ENCODE peak calls at places on chromosomes 7 and 10, in six cellular contexts. R is HCT116, F is AG04449, Z is heart left ventricle, K is fibroblast of the aortic adventitia, V is mucosa of descending colon. C is an unnamed sample.

GRCh38 chr7:67842571-67842970 is 845.9 kb downstream of the TYW1 start:
- DNase-seq in R (no peak), F (no peak), Z (no peak), K (no peak), V (no peak), C (no peak)

GRCh38 chr7:130207642-130208041 is at the start of gene SSMEM1:
- DNase-seq in R (no peak), F (peak; percentile 47), Z (no peak), K (peak; percentile 55), V (no peak), C (no peak)

GRCh38 chr7:144470052-144470451 is 66.6 kb upstream of the NOBOX start:
- DNase-seq in R (no peak), F (no peak), Z (no peak), K (no peak), V (no peak), C (no peak)

GRCh38 chr7:117769085-117769484 is 104.2 kb downstream of the CTTNBP2 start:
- DNase-seq in R (no peak), F (no peak), Z (no peak), K (no peak), V (no peak), C (no peak)

GRCh38 chr7:121228779-121229178 is 100.0 kb upstream of the WNT16 start:
- DNase-seq in R (no peak), F (no peak), Z (no peak), K (no peak), V (no peak), C (no peak)

GRCh38 chr7:94394399-94395140 is at the start of gene COL1A2:
- DNase-seq in R (no peak), F (peak; percentile 98), Z (peak; percentile 85), K (peak; percentile 100), V (peak; percentile 81), C (no peak)

GRCh38 chr10:6176691-6177231 is 26.0 kb upstream of the PFKFB3 start:
- DNase-seq in R (no peak), F (no peak), Z (no peak), K (peak; percentile 45), V (no peak), C (no peak)

GRCh38 chr7:55254596-55255500 is 110.3 kb upstream of the LANCL2 start:
- DNase-seq in R (peak; percentile 31), F (no peak), Z (peak; percentile 86), K (peak; percentile 72), V (peak; percentile 83), C (no peak)

GRCh38 chr7:149544028-149544427 is 46.4 kb upstream of the ZNF746 start:
- DNase-seq in R (no peak), F (no peak), Z (no peak), K (no peak), V (no peak), C (no peak)

GRCh38 chr7:148915211-148915610 is 31.1 kb upstream of the EZH2 start:
- DNase-seq in R (no peak), F (no peak), Z (no peak), K (no peak), V (no peak), C (no peak)

GRCh38 chr7:79968249-79968648 is 166.4 kb upstream of the GNAI1 start:
- DNase-seq in R (no peak), F (no peak), Z (no peak), K (no peak), V (no peak), C (peak; percentile 51)

GRCh38 chr7:30799206-30799975 is 28.2 kb downstream of the MINDY4 start:
- DNase-seq in R (no peak), F (peak; percentile 68), Z (no peak), K (peak; percentile 95), V (no peak), C (no peak)

GRCh38 chr7:112484671-112485097 is 3.9 kb downstream of the LSMEM1 start:
- DNase-seq in R (peak; percentile 82), F (peak; percentile 87), Z (peak; percentile 30), K (peak; percentile 84), V (no peak), C (peak; percentile 55)

GRCh38 chr7:90766814-90767564 is 170.9 kb downstream of the CDK14 start:
- DNase-seq in R (no peak), F (no peak), Z (peak; percentile 61), K (peak; percentile 73), V (no peak), C (no peak)

GRCh38 chr10:48555310-48556042 is 49.4 kb downstream of the ARHGAP22 start:
- DNase-seq in R (no peak), F (no peak), Z (no peak), K (no peak), V (no peak), C (no peak)

GRCh38 chr7:55493416-55493815 is 78.9 kb downstream of the VOPP1 start:
- DNase-seq in R (no peak), F (no peak), Z (no peak), K (peak; percentile 38), V (no peak), C (no peak)

GRCh38 chr10:84933402-84933801 is 605.0 kb downstream of the CCSER2 start:
- DNase-seq in R (no peak), F (no peak), Z (no peak), K (no peak), V (no peak), C (no peak)

GRCh38 chr7:82841828-82842227 is 320.9 kb downstream of the PCLO start:
- DNase-seq in R (no peak), F (no peak), Z (no peak), K (no peak), V (no peak), C (no peak)

GRCh38 chr10:32366111-32366510 is 19.2 kb upstream of the EPC1 start:
- DNase-seq in R (no peak), F (no peak), Z (no peak), K (no peak), V (no peak), C (no peak)

GRCh38 chr10:3981300-3981699 is 196.3 kb upstream of the KLF6 start:
- DNase-seq in R (no peak), F (no peak), Z (no peak), K (no peak), V (no peak), C (no peak)

DNA sequence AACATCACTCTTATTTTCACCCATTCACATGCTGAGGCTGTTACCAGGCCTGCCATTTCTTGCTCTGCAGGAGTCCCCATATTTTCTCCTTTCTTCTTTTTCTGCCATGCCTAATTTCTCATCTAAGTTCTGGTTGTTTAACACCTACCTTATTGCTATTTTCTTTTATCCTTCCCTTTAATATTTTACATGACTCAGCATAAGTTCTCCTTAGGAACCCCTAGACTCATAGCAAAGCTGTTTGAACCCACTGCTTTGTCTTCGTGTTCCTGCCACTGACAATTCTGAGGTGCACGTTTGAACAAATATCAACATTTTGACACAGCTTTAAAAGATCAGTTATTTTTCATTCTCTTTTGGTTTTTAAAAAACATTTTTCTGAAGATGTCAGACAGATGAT is 98.2 kb downstream of the KIF20B start:
- DNase-seq in R (no peak), F (no peak), Z (no peak), K (no peak), V (no peak), C (no peak)
- TF ChIP-seq CTCF in R (no peak), F (no peak), Z (no peak), K (no peak), V (no peak), C (no peak)

GRCh38 chr7:101717986-101718746 is 89.1 kb upstream of the MYL10 start:
- DNase-seq in R (no peak), F (no peak), Z (no peak), K (no peak), V (no peak), C (no peak)
- H3K4me3 ChIP-seq in R (no peak overlapping the region), F (no peak overlapping the region), Z (no peak overlapping the region), K (no peak overlapping the region), V (no peak overlapping the region), C (no peak overlapping the region)

DNA sequence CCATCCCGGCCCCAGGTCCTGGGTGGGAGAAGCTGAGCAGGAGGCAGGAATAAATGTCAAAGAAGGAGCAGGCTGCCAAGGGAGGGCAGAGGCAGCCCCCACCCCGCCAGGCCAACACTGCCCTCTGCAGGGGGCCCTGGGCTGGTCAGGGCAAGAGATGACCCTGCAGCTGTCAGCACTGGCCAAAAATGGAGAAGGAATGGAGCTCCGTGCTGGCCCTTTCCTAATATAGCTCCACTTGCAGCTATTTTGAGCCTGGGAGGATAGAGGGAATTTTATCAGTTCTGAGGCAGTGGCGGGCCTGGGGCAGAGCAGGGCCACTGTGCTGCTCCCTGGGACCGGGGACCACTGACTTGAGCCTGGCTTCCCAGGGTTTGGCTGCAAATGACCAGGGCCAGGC is 16.0 kb downstream of the LDB3 start:
- DNase-seq in R (no peak), F (no peak), Z (peak; percentile 80), K (peak; percentile 21), V (no peak), C (no peak)
- TF ChIP-seq CTCF in R (peak; percentile 45), F (peak; percentile 79), Z (peak; percentile 60), K (peak; percentile 40), V (no peak), C (peak; percentile 57)

GRCh38 chr10:11171452-11171851 is 153.8 kb downstream of the CELF2 start:
- DNase-seq in R (no peak), F (no peak), Z (no peak), K (no peak), V (no peak), C (no peak)
- H3K4me3 ChIP-seq in R (no peak overlapping the region), F (no peak overlapping the region), Z (no peak overlapping the region), K (no peak overlapping the region), V (no peak overlapping the region), C (no peak overlapping the region)

GRCh38 chr10:99365761-99366160 is 36.6 kb downstream of the CNNM1 start:
- DNase-seq in R (no peak), F (no peak), Z (no peak), K (no peak), V (no peak), C (no peak)

GRCh38 chr10:99368646-99369045 is 39.5 kb downstream of the CNNM1 start:
- DNase-seq in R (no peak), F (no peak), Z (no peak), K (no peak), V (no peak), C (no peak)

GRCh38 chr10:99366666-99367065 is 37.5 kb downstream of the CNNM1 start:
- DNase-seq in R (no peak), F (no peak), Z (no peak), K (no peak), V (no peak), C (no peak)

GRCh38 chr10:99364125-99364524 is 35.0 kb downstream of the CNNM1 start:
- DNase-seq in R (no peak), F (peak; percentile 63), Z (no peak), K (peak; percentile 53), V (no peak), C (peak; percentile 71)

DNA sequence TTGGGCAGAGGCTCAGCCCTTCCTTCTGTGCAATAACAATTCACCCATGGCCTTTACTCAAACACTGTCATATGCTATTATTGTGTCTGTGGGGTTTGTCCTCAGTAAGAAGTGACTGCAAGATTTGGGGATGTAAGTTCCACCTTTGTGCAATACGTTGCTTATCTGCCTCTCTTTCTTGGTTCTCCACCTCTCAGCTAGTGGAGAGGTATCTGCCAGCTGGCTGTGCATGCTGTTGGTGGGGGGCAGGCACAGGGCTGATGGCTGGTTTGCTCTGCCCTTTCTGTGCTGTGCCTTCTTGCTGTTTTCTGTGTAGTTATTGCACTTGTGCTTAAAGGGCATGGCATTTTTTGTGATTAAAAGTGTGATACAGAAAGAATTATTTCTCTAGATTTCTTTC is 36.2 kb downstream of the CNNM1 start:
- DNase-seq in R (no peak), F (no peak), Z (no peak), K (no peak), V (no peak), C (no peak)
- TF ChIP-seq CTCF in R (no peak), F (no peak), Z (no peak), K (no peak), V (no peak), C (no peak)

C was measured in retinal pigment epithelial cell.